ENCODE peak calls at places on chromosomes 6 and 20, in ten cellular contexts. Z is left ventricle myocardium inferior; F is mammary epithelial cell; Y is stimulated activated naive CD4-positive, alpha-beta T cell; N is hepatocyte; I is germinal center; B is DMS153; K is HTR-8/SVneo; W is NB4; V is astrocyte. O is an unnamed sample.

GRCh38 chr20:64173116-64173515 is 8.9 kb downstream of the MYT1 start:
- DNase-seq in N (no peak), B (no peak), K (no peak), I (no peak), V (no peak), Z (no peak), Y (no peak), F (no peak), W (no peak), O (no peak)

GRCh38 chr6:28775052-28775376 is 148.8 kb downstream of the TRIM27 start:
- DNase-seq in Z (no peak), W (no peak), V (no peak), F (no peak), Y (no peak), B (no peak), I (no peak), N (no peak), K (no peak), O (no peak)

GRCh38 chr6:15132854-15133670 is 112.8 kb upstream of the JARID2 start:
- DNase-seq in B (no peak), I (no peak), K (peak), Z (no peak), N (peak), F (peak), W (peak), Y (no peak), V (peak), O (no peak)

GRCh38 chr6:168133186-168133585 is 54.2 kb upstream of the FRMD1 start:
- DNase-seq in V (peak), Y (no peak), K (no peak), N (peak), Z (peak), F (no peak), W (no peak), B (no peak), I (no peak), O (peak)

GRCh38 chr6:45450801-45451200 is 73.1 kb upstream of the SUPT3H start:
- DNase-seq in Y (peak), N (no peak), V (no peak), B (no peak), Z (no peak), I (no peak), W (no peak), F (no peak), K (no peak), O (no peak)

GRCh38 chr6:156794963-156795362 is 17.8 kb downstream of the ARID1B start:
- DNase-seq in V (no peak), K (no peak), Z (no peak), I (peak), B (no peak), Y (no peak), F (no peak), N (no peak), W (no peak), O (peak)

GRCh38 chr20:5524886-5525285 is 208.1 kb upstream of the PROKR2 start:
- DNase-seq in N (no peak), K (no peak), F (no peak), V (no peak), W (peak), B (no peak), I (no peak), Z (no peak), Y (no peak), O (no peak)

GRCh38 chr6:139336488-139336887 is 38.0 kb downstream of the CITED2 start:
- DNase-seq in K (no peak), I (no peak), Y (no peak), V (peak), F (peak), Z (peak), N (no peak), B (no peak), W (no peak), O (no peak)

GRCh38 chr6:95364016-95364604 is 213.2 kb upstream of the MANEA start:
- DNase-seq in F (no peak), I (peak), Y (no peak), N (peak), Z (no peak), V (no peak), K (peak), W (peak), B (peak), O (peak)

GRCh38 chr6:53527249-53527765 is 17.6 kb downstream of the GCLC start:
- DNase-seq in W (no peak), V (no peak), I (no peak), Y (no peak), K (no peak), B (peak), Z (no peak), F (no peak), N (no peak), O (no peak)

GRCh38 chr20:4468114-4468513 is 253.6 kb upstream of the PRND start:
- DNase-seq in W (no peak), N (no peak), F (no peak), B (no peak), Z (no peak), Y (no peak), V (no peak), I (no peak), K (no peak), O (no peak)

GRCh38 chr20:18005170-18005989 is 36.6 kb downstream of the MGME1 start:
- DNase-seq in W (no peak), Z (no peak), F (no peak), Y (no peak), V (no peak), K (no peak), B (no peak), I (peak), N (peak), O (no peak)

GRCh38 chr20:32674362-32674789 is 635 bp upstream of the C20orf203 start:
- DNase-seq in Y (peak), Z (no peak), W (peak), B (peak), K (peak), N (peak), I (peak), F (peak), V (peak), O (peak)

GRCh38 chr6:1554881-1555569 is 54.7 kb upstream of the FOXC1 start:
- DNase-seq in N (peak), Z (peak), F (no peak), B (no peak), K (peak), Y (peak), V (peak), I (peak), W (peak), O (peak)

GRCh38 chr20:62860924-62861691 is 514 bp downstream of the TCFL5 start:
- DNase-seq in I (peak), W (peak), N (peak), B (no peak), F (no peak), Z (no peak), K (no peak), V (no peak), Y (no peak), O (peak)

GRCh38 chr6:2526766-2527165 is 224.0 kb downstream of the MYLK4 start:
- DNase-seq in F (no peak), Y (no peak), V (no peak), Z (no peak), W (no peak), K (no peak), I (no peak), B (no peak), N (no peak), O (no peak)

GRCh38 chr20:58229198-58229802 is 847 bp upstream of the ANKRD60 start:
- DNase-seq in W (no peak), F (no peak), K (no peak), I (no peak), N (no peak), B (peak), Y (no peak), Z (no peak), V (peak), O (peak)

GRCh38 chr6:168122011-168122410 is 43.0 kb upstream of the FRMD1 start:
- DNase-seq in N (no peak), V (no peak), F (no peak), K (no peak), W (no peak), Y (no peak), B (no peak), Z (no peak), I (no peak), O (no peak)

GRCh38 chr6:105077592-105078463 is 102.0 kb downstream of the POPDC3 start:
- DNase-seq in F (peak), N (peak), I (no peak), V (peak), Y (no peak), B (peak), K (peak), W (peak), Z (no peak), O (peak)

GRCh38 chr20:52071136-52071535 is 120.4 kb downstream of the ZFP64 start:
- DNase-seq in B (no peak), F (no peak), V (no peak), K (no peak), W (no peak), I (no peak), Y (no peak), Z (no peak), N (no peak), O (no peak)

GRCh38 chr6:111606620-111607115 is 990 bp upstream of the TRAF3IP2 start:
- DNase-seq in W (peak), B (no peak), F (no peak), Y (no peak), K (no peak), I (no peak), Z (no peak), N (no peak), V (no peak), O (peak)

GRCh38 chr6:46444772-46445454 is 46.3 kb downstream of the RCAN2 start:
- DNase-seq in B (no peak), K (no peak), F (no peak), V (no peak), Y (no peak), N (no peak), I (no peak), W (no peak), Z (no peak), O (no peak)

GRCh38 chr20:20225325-20225724 is 142.6 kb upstream of the INSM1 start:
- DNase-seq in V (no peak), I (no peak), B (peak), Y (no peak), N (no peak), Z (no peak), W (no peak), F (no peak), K (no peak), O (peak)

GRCh38 chr20:14775778-14776177 is 438.4 kb upstream of the FLRT3 start:
- DNase-seq in Z (no peak), B (no peak), F (peak), I (no peak), Y (no peak), N (peak), W (no peak), K (no peak), V (peak), O (no peak)

GRCh38 chr6:14804444-14805210 is 441.2 kb upstream of the JARID2 start:
- DNase-seq in W (no peak), K (no peak), B (peak), F (peak), I (no peak), Z (peak), Y (no peak), V (peak), N (peak), O (peak)